ENCODE peak calls at places on chromosome 2, in seven cellular contexts. Z is endodermal cell; P is HepG2; X is AG09309; M is iPS DF 6.9; U is colonic mucosa; E is CD8-positive, alpha-beta memory T cell. O is an unnamed sample.

GRCh38 chr2:195632852-195633572 is 24.0 kb upstream of the SLC39A10 start:
- DNase-seq in Z (peak), P (no peak), X (no peak), M (no peak), U (no peak), E (no peak), O (no peak)

GRCh38 chr2:239952665-239953417 is 72.3 kb downstream of the NDUFA10 start:
- DNase-seq in Z (no peak), P (no peak), X (no peak), M (no peak), U (no peak), E (no peak), O (peak)

GRCh38 chr2:64062840-64063239 is 43.6 kb upstream of the VPS54 start:
- DNase-seq in Z (no peak), P (no peak), X (peak), M (no peak), U (peak), E (no peak), O (no peak)

GRCh38 chr2:42031281-42031680 is 16.5 kb upstream of the PKDCC start:
- DNase-seq in Z (no peak), P (no peak), X (no peak), M (no peak), U (no peak), E (no peak), O (no peak)

GRCh38 chr2:118808429-118808809 is 39.0 kb downstream of the EN1 start:
- DNase-seq in Z (peak), P (no peak), X (no peak), M (no peak), U (no peak), E (no peak), O (no peak)

GRCh38 chr2:64727843-64728463 is 74.2 kb upstream of the SERTAD2 start:
- DNase-seq in Z (peak), P (no peak), X (no peak), M (no peak), U (no peak), E (no peak), O (peak)

GRCh38 chr2:240930631-240931318 is 24.6 kb downstream of the CROCC2 start:
- DNase-seq in Z (peak), P (no peak), X (no peak), M (no peak), U (peak), E (no peak), O (no peak)

GRCh38 chr2:221518201-221518936 is 53.7 kb downstream of the EPHA4 start:
- DNase-seq in Z (no peak), P (no peak), X (no peak), M (no peak), U (peak), E (peak), O (no peak)

GRCh38 chr2:120678926-120679325 is 56.7 kb upstream of the GLI2 start:
- DNase-seq in Z (no peak), P (no peak), X (no peak), M (no peak), U (no peak), E (no peak), O (peak)

GRCh38 chr2:44230378-44230777 is 44.9 kb upstream of the SLC3A1 start:
- DNase-seq in Z (no peak), P (no peak), X (no peak), M (no peak), U (no peak), E (no peak), O (no peak)

GRCh38 chr2:199485732-199486335 is 28.1 kb upstream of the SATB2 start:
- DNase-seq in Z (peak), P (peak), X (no peak), M (no peak), U (peak), E (no peak), O (peak)

GRCh38 chr2:85548608-85548900 is 9.6 kb downstream of the MAT2A start:
- DNase-seq in Z (no peak), P (no peak), X (no peak), M (no peak), U (no peak), E (no peak), O (peak)
- H3K4me3 ChIP-seq in Z (no peak), P (no peak), X (no peak), M (no peak), U (no peak), E (no peak), O (no peak)

GRCh38 chr2:70904371-70905216 is 31.1 kb upstream of the ATP6V1B1 start:
- DNase-seq in Z (peak), P (no peak), X (no peak), M (no peak), U (no peak), E (no peak), O (no peak)

GRCh38 chr2:70905443-70905842 is 30.3 kb upstream of the ATP6V1B1 start:
- DNase-seq in Z (peak), P (no peak), X (no peak), M (no peak), U (no peak), E (no peak), O (no peak)

GRCh38 chr2:70906022-70906421 is 29.7 kb upstream of the ATP6V1B1 start:
- DNase-seq in Z (peak), P (no peak), X (no peak), M (no peak), U (no peak), E (no peak), O (no peak)

GRCh38 chr2:70906439-70907018 is 29.2 kb upstream of the ATP6V1B1 start:
- DNase-seq in Z (peak), P (no peak), X (no peak), M (no peak), U (no peak), E (no peak), O (no peak)

GRCh38 chr2:70907130-70907756 is 28.5 kb upstream of the ATP6V1B1 start:
- DNase-seq in Z (peak), P (no peak), X (peak), M (no peak), U (peak), E (no peak), O (peak)
- H3K4me3 ChIP-seq in Z (peak), P (no peak), X (peak), M (no peak), U (no peak), E (no peak), O (peak)

GRCh38 chr2:210169871-210170441 is 1.3 kb downstream of the KANSL1L start:
- DNase-seq in Z (no peak), P (peak), X (peak), M (no peak), U (no peak), E (no peak), O (peak)

GRCh38 chr2:210174086-210174485 is 2.9 kb upstream of the KANSL1L start:
- DNase-seq in Z (no peak), P (no peak), X (no peak), M (no peak), U (no peak), E (no peak), O (no peak)

GRCh38 chr2:210171309-210172218 is at the start of gene KANSL1L:
- DNase-seq in Z (peak), P (peak), X (peak), M (peak), U (peak), E (peak), O (peak)

GRCh38 chr2:210170442-210171303 is 536 bp downstream of the KANSL1L start:
- DNase-seq in Z (peak), P (peak), X (peak), M (peak), U (peak), E (peak), O (peak)

GRCh38 chr2:210172219-210172575 is 988 bp upstream of the KANSL1L start:
- DNase-seq in Z (no peak), P (no peak), X (no peak), M (no peak), U (no peak), E (no peak), O (no peak)
- H3K4me3 ChIP-seq in Z (peak), P (peak), X (peak), M (peak), U (peak), E (no peak), O (peak)

GRCh38 chr2:6916736-6917070 is 509 bp upstream of the RNF144A start:
- DNase-seq in Z (no peak), P (no peak), X (no peak), M (no peak), U (no peak), E (no peak), O (no peak)

GRCh38 chr2:6917071-6917760 is at the start of gene RNF144A:
- DNase-seq in Z (peak), P (no peak), X (no peak), M (no peak), U (peak), E (peak), O (peak)

GRCh38 chr2:6916224-6916623 is 988 bp upstream of the RNF144A start:
- DNase-seq in Z (no peak), P (no peak), X (no peak), M (no peak), U (no peak), E (no peak), O (no peak)

GRCh38 chr2:6919912-6920905 is 3.0 kb downstream of the RNF144A start:
- DNase-seq in Z (no peak), P (no peak), X (no peak), M (no peak), U (no peak), E (no peak), O (peak)

DNA sequence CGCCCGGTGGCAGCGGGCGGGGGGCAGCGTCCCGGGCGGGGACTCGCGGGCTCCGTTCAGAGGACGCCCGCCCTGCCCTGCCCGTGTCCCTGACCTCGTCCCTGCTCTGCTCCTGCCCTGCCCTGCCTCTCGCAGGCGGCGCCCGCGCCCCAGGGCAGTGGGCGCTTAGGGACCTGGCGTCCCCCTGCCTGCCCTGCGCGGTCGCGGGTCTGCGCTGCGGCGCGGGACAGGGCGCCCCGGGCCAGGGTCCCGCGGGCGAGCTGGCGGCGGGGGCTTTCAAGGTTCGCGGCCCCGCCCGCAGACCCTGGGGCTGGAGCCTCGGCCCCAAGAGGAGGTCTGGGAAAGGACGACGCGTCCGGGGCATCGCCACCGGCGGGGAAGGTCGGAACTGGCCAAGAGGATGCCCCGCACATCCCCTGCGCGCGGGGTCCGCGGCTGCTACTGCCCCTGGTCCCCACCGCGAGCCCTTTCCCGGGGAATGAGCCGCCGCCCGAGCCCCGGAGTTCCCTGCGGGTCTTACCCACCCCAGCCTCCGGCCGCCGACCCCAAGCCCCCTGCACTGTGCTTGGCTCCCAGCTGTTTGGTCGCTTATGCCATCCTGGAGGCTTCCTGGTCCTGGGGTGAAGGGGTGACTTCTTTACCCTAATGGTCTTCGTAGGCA is 679 bp downstream of the RNF144A start:
- DNase-seq in Z (peak), P (no peak), X (no peak), M (no peak), U (peak), E (no peak), O (no peak)
- H3K4me3 ChIP-seq in Z (peak), P (peak), X (peak), M (peak), U (peak), E (peak), O (no peak)

GRCh38 chr2:75561566-75562512 is 1.1 kb upstream of the EVA1A start:
- DNase-seq in Z (no peak), P (no peak), X (no peak), M (no peak), U (no peak), E (no peak), O (no peak)
- H3K4me3 ChIP-seq in Z (no peak), P (peak), X (peak), M (no peak), U (no peak), E (no peak), O (no peak)

GRCh38 chr2:216370961-216371633 is 1.2 kb downstream of the MARCHF4 start:
- DNase-seq in Z (peak), P (no peak), X (no peak), M (no peak), U (no peak), E (no peak), O (no peak)

GRCh38 chr2:216373896-216374295 is 1.6 kb upstream of the MARCHF4 start:
- DNase-seq in Z (no peak), P (no peak), X (no peak), M (no peak), U (no peak), E (no peak), O (no peak)

GRCh38 chr2:216375288-216375687 is 3.0 kb upstream of the MARCHF4 start:
- DNase-seq in Z (no peak), P (no peak), X (no peak), M (no peak), U (no peak), E (no peak), O (no peak)

GRCh38 chr2:216371756-216372702 is at the start of gene MARCHF4:
- DNase-seq in Z (peak), P (peak), X (no peak), M (peak), U (peak), E (peak), O (peak)

DNA sequence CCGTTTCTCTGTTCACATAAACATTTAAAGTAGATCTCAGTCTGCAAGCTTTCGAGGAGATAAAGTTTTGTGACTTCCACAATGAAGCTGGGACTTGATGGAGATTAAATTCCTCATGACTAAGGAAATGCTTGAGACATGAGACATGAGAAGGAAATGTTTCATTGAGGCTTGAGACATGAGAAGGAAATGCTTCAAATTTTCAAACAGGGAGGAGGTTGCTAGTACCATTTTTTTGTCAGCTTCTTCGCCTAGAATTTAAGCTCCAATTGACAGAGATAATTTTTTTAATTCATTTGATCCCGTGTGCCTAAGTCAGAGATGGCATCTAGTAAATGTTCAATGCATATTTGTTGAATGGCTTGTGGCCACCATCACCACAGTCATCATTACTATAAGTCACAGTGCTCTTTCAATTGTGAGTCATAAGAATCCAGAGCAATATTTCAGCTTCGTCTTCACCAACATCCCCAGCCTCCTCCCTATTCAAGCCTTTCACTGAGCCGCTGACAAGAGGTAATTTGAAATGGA is 543 bp upstream of the MARCHF4 start:
- DNase-seq in Z (no peak), P (no peak), X (no peak), M (no peak), U (no peak), E (no peak), O (no peak)
- H3K4me3 ChIP-seq in Z (peak), P (no peak), X (peak), M (peak), U (no peak), E (no peak), O (no peak)

GRCh38 chr2:160229591-160229990 is 29.5 kb upstream of the ITGB6 start:
- DNase-seq in Z (no peak), P (no peak), X (no peak), M (no peak), U (no peak), E (no peak), O (no peak)
- H3K4me3 ChIP-seq in Z (no peak), P (no peak), X (no peak), M (no peak), U (no peak), E (no peak), O (no peak)

O was measured in NB4.